ENCODE peak calls at places on chromosomes 2 and 18, in four cellular contexts. One of them, this sample, is unnamed.

GRCh38 chr2:65604246-65604645 is 171.8 kb upstream of the SPRED2 start:
- DNase-seq in GM12878: no peak
- DNase-seq in K562: no peak
- DNase-seq in HepG2: no peak
- DNase-seq in this sample: no peak

GRCh38 chr2:232420463-232421188 is 14.0 kb downstream of the ALPG start:
- DNase-seq in HepG2: peak
- DNase-seq in K562: no peak
- DNase-seq in GM12878: no peak
- DNase-seq in this sample: peak

GRCh38 chr2:104420420-104420819 is 433.5 kb upstream of the POU3F3 start:
- DNase-seq in HepG2: no peak
- DNase-seq in GM12878: no peak
- DNase-seq in K562: no peak
- DNase-seq in this sample: no peak

GRCh38 chr2:151374426-151374825 is 17.0 kb downstream of the TNFAIP6 start:
- DNase-seq in HepG2: no peak
- DNase-seq in K562: peak
- DNase-seq in GM12878: no peak
- DNase-seq in this sample: no peak

GRCh38 chr2:182240862-182241371 is 185.9 kb downstream of the PDE1A start:
- DNase-seq in GM12878: peak
- DNase-seq in HepG2: peak
- DNase-seq in K562: peak
- DNase-seq in this sample: peak

GRCh38 chr2:26033270-26033768 is 565 bp upstream of the RAB10 start:
- DNase-seq in K562: peak
- DNase-seq in GM12878: no peak
- DNase-seq in HepG2: peak
- DNase-seq in this sample: peak

GRCh38 chr2:5111581-5111980 is 580.6 kb upstream of the SOX11 start:
- DNase-seq in HepG2: no peak
- DNase-seq in GM12878: no peak
- DNase-seq in K562: no peak
- DNase-seq in this sample: no peak

GRCh38 chr2:1633092-1633721 is 111.1 kb downstream of the PXDN start:
- DNase-seq in HepG2: no peak
- DNase-seq in GM12878: no peak
- DNase-seq in K562: no peak
- DNase-seq in this sample: no peak

GRCh38 chr2:36277146-36277808 is 78.3 kb upstream of the CRIM1 start:
- DNase-seq in GM12878: no peak
- DNase-seq in HepG2: no peak
- DNase-seq in K562: no peak
- DNase-seq in this sample: no peak

GRCh38 chr2:112476434-112476833 is 5.5 kb upstream of the TTL start:
- DNase-seq in GM12878: no peak
- DNase-seq in K562: no peak
- DNase-seq in HepG2: no peak
- DNase-seq in this sample: no peak

GRCh38 chr2:234950730-234951385 is 959 bp upstream of the SH3BP4 start:
- DNase-seq in K562: no peak
- DNase-seq in GM12878: no peak
- DNase-seq in HepG2: no peak
- DNase-seq in this sample: peak

GRCh38 chr2:170024721-170025120 is 153.2 kb upstream of the MYO3B start:
- DNase-seq in HepG2: no peak
- DNase-seq in GM12878: peak
- DNase-seq in K562: no peak
- DNase-seq in this sample: no peak

GRCh38 chr2:158772306-158773078 is 22.6 kb upstream of the DAPL1 start:
- DNase-seq in K562: no peak
- DNase-seq in HepG2: no peak
- DNase-seq in GM12878: no peak
- DNase-seq in this sample: no peak

GRCh38 chr2:187679454-187679853 is 125.2 kb upstream of the TFPI start:
- DNase-seq in HepG2: no peak
- DNase-seq in K562: no peak
- DNase-seq in GM12878: no peak
- DNase-seq in this sample: no peak

GRCh38 chr2:120382541-120383144 is 36.7 kb downstream of the INHBB start:
- DNase-seq in HepG2: no peak
- DNase-seq in GM12878: no peak
- DNase-seq in K562: no peak
- DNase-seq in this sample: no peak

GRCh38 chr2:230326453-230327417 is at the start of gene SP140L:
- DNase-seq in GM12878: peak
- DNase-seq in K562: peak
- DNase-seq in HepG2: peak
- DNase-seq in this sample: no peak
- TF ChIP-seq SP1 in GM12878: no peak
- TF ChIP-seq SP1 in K562: no peak
- TF ChIP-seq SP1 in HepG2: peak
- TF ChIP-seq SP1 in this sample: no peak

GRCh38 chr2:33775306-33775705 is 176.2 kb upstream of the FAM98A start:
- DNase-seq in HepG2: no peak
- DNase-seq in K562: no peak
- DNase-seq in GM12878: no peak
- DNase-seq in this sample: no peak

GRCh38 chr2:33782395-33783239 is 183.5 kb upstream of the FAM98A start:
- DNase-seq in HepG2: no peak
- DNase-seq in K562: no peak
- DNase-seq in GM12878: no peak
- DNase-seq in this sample: no peak

DNA sequence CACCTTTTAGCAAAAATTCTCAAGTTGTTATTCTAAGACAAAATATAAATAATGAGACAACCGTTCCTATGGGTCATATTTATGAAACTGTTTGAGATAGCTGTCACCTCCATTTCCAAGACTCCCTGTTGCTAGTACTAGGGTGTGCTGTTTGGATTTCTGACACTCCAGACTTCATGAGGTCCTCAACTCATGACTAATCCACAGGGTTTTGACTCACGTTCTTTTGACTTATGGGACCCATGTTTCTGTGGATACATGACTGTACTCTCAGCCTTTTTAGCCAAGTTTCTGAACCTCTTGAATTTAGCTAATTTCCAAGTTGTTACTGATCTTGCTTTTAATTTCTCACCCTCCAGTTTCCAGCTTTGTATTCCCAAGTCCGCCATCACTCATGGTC is 178.7 kb upstream of the FAM98A start:
- DNase-seq in K562: no peak
- DNase-seq in GM12878: no peak
- DNase-seq in HepG2: no peak
- DNase-seq in this sample: no peak
- TF ChIP-seq TARDBP in K562: no peak
- TF ChIP-seq TARDBP in GM12878: no peak
- TF ChIP-seq TARDBP in HepG2: no peak
- TF ChIP-seq TARDBP in this sample: no peak

GRCh38 chr2:15449542-15450236 is 111.4 kb downstream of the NBAS start:
- DNase-seq in HepG2: no peak
- DNase-seq in K562: peak
- DNase-seq in GM12878: no peak
- DNase-seq in this sample: peak

GRCh38 chr2:15446961-15447360 is 114.2 kb downstream of the NBAS start:
- DNase-seq in K562: no peak
- DNase-seq in GM12878: no peak
- DNase-seq in HepG2: no peak
- DNase-seq in this sample: no peak

GRCh38 chr2:15448242-15448839 is 112.8 kb downstream of the NBAS start:
- DNase-seq in HepG2: no peak
- DNase-seq in GM12878: no peak
- DNase-seq in K562: no peak
- DNase-seq in this sample: no peak

GRCh38 chr2:15445891-15446562 is 115.1 kb downstream of the NBAS start:
- DNase-seq in GM12878: no peak
- DNase-seq in K562: no peak
- DNase-seq in HepG2: no peak
- DNase-seq in this sample: no peak

DNA sequence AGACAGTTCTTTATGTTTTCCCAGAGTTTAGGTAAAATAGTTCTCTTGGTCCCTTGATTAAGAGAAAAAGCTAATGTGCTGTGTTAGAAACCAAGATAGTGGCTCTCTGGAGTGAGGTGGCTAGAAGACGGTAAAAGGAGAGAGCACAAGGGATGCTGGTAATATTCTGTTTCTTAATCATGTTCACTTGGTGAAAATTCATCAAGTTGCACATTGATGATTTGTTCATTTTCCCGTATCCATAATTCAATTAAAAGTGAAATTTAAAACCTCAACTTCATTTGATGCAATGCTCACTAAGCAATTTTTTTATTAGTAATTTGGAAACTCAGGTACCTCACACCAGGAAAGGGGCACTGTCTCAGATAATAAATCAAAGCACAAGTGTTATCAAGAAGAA is 113.8 kb downstream of the NBAS start:
- DNase-seq in HepG2: no peak
- DNase-seq in GM12878: no peak
- DNase-seq in K562: no peak
- DNase-seq in this sample: no peak
- TF ChIP-seq SP1 in HepG2: no peak
- TF ChIP-seq SP1 in GM12878: no peak
- TF ChIP-seq SP1 in K562: no peak
- TF ChIP-seq SP1 in this sample: no peak

DNA sequence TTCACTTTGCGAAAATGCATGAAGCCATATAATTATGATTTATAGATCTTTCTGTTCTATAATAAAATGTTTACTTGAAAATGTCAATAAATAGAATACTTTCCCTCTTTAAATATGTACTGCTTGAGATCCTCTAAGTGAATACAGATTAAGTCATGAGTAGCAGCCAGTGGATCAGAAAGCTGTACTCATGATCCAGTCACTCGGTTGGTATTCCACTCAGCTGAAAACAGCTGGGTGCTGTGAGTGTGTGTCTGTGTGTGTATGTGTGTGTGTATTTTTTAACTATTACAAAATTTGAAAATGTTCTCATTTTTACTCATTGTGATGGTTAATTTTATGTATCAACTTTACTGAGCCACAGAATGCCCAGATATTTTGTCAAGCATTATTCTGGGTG is 141.6 kb upstream of the CYP26B1 start:
- DNase-seq in HepG2: no peak
- DNase-seq in K562: no peak
- DNase-seq in GM12878: no peak
- DNase-seq in this sample: no peak
- TF ChIP-seq TARDBP in HepG2: no peak
- TF ChIP-seq TARDBP in K562: no peak
- TF ChIP-seq TARDBP in GM12878: no peak
- TF ChIP-seq TARDBP in this sample: no peak

DNA sequence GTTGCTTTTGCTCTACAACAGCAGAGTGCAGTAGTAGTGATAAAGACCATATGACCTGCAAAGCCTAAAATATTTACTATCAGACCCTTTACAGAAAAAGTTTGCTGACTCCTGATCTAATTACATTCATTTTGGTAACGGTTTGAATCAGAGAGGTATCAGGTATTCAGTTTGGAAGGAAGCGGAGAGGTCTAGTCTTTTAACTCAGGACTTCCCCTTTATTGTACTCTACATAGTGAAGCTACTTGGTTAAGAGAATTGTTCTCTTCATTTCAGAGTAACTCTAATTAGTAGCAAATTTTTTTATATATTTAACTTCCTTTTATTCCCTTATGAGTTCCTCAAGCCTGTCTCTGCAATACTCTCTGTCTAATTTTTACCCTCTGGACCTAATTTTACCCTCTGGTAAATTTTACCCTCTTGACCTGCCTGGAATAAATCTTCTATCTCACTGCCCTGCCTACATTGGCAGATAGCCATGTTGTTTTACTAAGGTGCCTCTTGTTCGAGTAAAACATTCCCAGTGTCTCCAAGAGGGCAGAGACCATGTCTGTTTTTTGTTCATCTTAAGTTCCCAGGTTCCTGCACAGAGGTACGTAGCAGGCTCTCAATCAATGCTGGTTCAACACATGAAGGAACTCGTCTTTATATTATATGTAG is 170.6 kb downstream of the DNAH6 start:
- DNase-seq in HepG2: peak
- DNase-seq in GM12878: no peak
- DNase-seq in K562: no peak
- DNase-seq in this sample: no peak
- TF ChIP-seq SP1 in HepG2: no peak
- TF ChIP-seq SP1 in GM12878: no peak
- TF ChIP-seq SP1 in K562: no peak
- TF ChIP-seq SP1 in this sample: no peak

GRCh38 chr18:79380816-79381806 is 14.6 kb upstream of the NFATC1 start:
- DNase-seq in K562: peak
- DNase-seq in GM12878: no peak
- DNase-seq in HepG2: peak
- DNase-seq in this sample: peak

GRCh38 chr18:79377187-79377891 is 18.4 kb upstream of the NFATC1 start:
- DNase-seq in GM12878: no peak
- DNase-seq in HepG2: no peak
- DNase-seq in K562: no peak
- DNase-seq in this sample: no peak

GRCh38 chr18:79379931-79380815 is 15.6 kb upstream of the NFATC1 start:
- DNase-seq in HepG2: no peak
- DNase-seq in GM12878: no peak
- DNase-seq in K562: no peak
- DNase-seq in this sample: no peak

GRCh38 chr18:79379251-79379905 is 16.4 kb upstream of the NFATC1 start:
- DNase-seq in GM12878: no peak
- DNase-seq in K562: no peak
- DNase-seq in HepG2: no peak
- DNase-seq in this sample: no peak

DNA sequence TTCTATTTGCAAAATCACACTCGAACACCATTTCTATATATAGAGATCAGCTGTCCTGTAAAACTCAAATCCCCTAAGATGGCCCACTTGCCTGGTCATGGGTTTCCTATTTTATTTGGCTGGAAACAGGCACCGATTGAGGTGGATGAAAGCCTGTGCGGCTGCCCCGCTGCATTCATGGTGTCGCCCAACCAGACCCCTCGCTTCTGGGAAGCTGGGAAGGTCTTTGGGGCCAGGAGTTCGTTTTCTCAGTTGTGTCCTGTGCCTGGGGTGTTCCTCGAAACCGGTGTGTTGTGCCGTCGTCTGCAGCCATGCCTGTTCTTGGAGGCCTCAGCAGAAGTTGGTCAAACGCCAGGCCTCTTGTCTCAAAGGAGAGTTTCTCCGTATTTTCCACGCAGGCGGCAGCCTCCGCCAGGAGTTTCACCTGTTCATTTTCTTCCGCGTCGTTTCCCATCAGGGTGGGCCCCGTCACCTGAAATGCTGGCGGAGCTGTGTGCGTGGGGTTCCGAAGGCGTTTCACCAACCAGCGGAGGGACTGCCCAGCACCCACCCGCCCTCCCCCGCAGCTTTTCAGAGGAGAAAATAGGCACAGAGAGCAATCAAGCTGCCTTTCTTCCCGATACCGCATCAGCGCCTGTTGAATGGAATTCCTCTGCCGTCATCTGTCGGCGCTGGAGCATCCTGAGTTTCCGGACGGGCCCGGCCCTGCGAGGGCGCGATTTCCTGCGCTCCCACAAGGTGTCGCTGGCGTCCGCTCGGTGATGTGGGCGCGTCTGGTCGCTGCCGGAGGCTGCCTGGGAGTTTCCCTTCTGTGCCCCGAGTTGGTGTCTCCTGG is 17.1 kb upstream of the NFATC1 start:
- DNase-seq in GM12878: peak
- DNase-seq in K562: peak
- DNase-seq in HepG2: no peak
- DNase-seq in this sample: peak
- TF ChIP-seq TARDBP in GM12878: peak
- TF ChIP-seq TARDBP in K562: no peak
- TF ChIP-seq TARDBP in HepG2: no peak
- TF ChIP-seq TARDBP in this sample: no peak